ENCODE peak calls at places on chromosomes 2 and 18, in nine cellular contexts. Y is frontal cortex; V is GF-D8; A is psoas muscle; J is Calu3; D is GM04503; W is AG04450; N is T-helper 17 cell; T is activated T-cell treated with anti-CD3 and anti-CD28 coated beads, Interleukin-2, amount 50 U/mL, for 1 hour. E is an unnamed sample.

GRCh38 chr2:46512185-46512584 is 32.8 kb downstream of the TMEM247 start:
- DNase-seq in N (no peak), Y (no peak), D (no peak), T (no peak), A (no peak), W (no peak), J (no peak), V (no peak), E (no peak)

GRCh38 chr2:2639251-2640139 is 308.4 kb upstream of the MYT1L start:
- DNase-seq in V (no peak), T (no peak), W (no peak), N (no peak), J (no peak), A (no peak), Y (no peak), D (no peak), E (no peak)

GRCh38 chr2:33134764-33135560 is 188.2 kb downstream of the LTBP1 start:
- DNase-seq in D (no peak), A (no peak), T (no peak), Y (no peak), J (no peak), N (no peak), W (no peak), V (no peak), E (peak)

GRCh38 chr2:166032361-166032760 is 78.8 kb upstream of the TTC21B start:
- DNase-seq in A (no peak), Y (no peak), D (no peak), T (no peak), V (no peak), W (no peak), J (no peak), N (no peak), E (no peak)

GRCh38 chr2:28602751-28603639 is 107.1 kb downstream of the PLB1 start:
- DNase-seq in A (no peak), T (no peak), D (no peak), J (no peak), N (no peak), W (no peak), V (peak), Y (no peak), E (peak)

GRCh38 chr2:172284209-172284608 is 143.2 kb upstream of the ITGA6 start:
- DNase-seq in T (no peak), V (no peak), W (no peak), D (no peak), A (no peak), Y (no peak), J (no peak), N (no peak), E (no peak)

GRCh38 chr2:30236591-30237245 is 5.4 kb downstream of the LBH start:
- DNase-seq in J (no peak), T (no peak), V (no peak), A (no peak), W (no peak), D (no peak), Y (no peak), N (no peak), E (no peak)

GRCh38 chr2:132824716-132825115 is 154.7 kb upstream of the LYPD1 start:
- DNase-seq in D (no peak), W (no peak), V (no peak), T (no peak), N (no peak), J (no peak), A (no peak), Y (no peak), E (no peak)

GRCh38 chr2:235515821-235516220 is 22.0 kb downstream of the AGAP1 start:
- DNase-seq in J (no peak), A (no peak), W (no peak), T (no peak), D (no peak), Y (no peak), V (no peak), N (no peak), E (no peak)

GRCh38 chr2:128637481-128638155 is 318.9 kb upstream of the HS6ST1 start:
- DNase-seq in A (no peak), J (no peak), W (no peak), N (no peak), D (no peak), T (no peak), V (no peak), Y (no peak), E (no peak)

GRCh38 chr18:60891936-60892335 is 441.3 kb upstream of the CDH20 start:
- DNase-seq in N (no peak), V (no peak), W (no peak), D (no peak), A (no peak), T (no peak), Y (no peak), J (no peak), E (no peak)

GRCh38 chr2:215427585-215427984 is 8.3 kb downstream of the FN1 start:
- DNase-seq in N (no peak), Y (no peak), W (no peak), J (no peak), T (no peak), D (no peak), V (no peak), A (no peak), E (no peak)

GRCh38 chr18:55920063-55920462 is 332.1 kb upstream of the TCF4 start:
- DNase-seq in D (no peak), W (no peak), Y (no peak), V (no peak), J (no peak), A (no peak), T (no peak), N (no peak), E (no peak)

GRCh38 chr2:212494413-212495020 is 44.1 kb downstream of the ERBB4 start:
- DNase-seq in J (no peak), N (no peak), V (no peak), W (no peak), D (no peak), A (no peak), T (no peak), Y (no peak), E (no peak)

GRCh38 chr18:47545613-47546012 is 294.2 kb upstream of the SKOR2 start:
- DNase-seq in T (no peak), J (no peak), A (no peak), D (no peak), Y (no peak), V (no peak), W (no peak), N (no peak), E (no peak)

GRCh38 chr2:227671170-227671887 is 4.7 kb downstream of the SCYGR5 start:
- DNase-seq in N (no peak), J (no peak), A (no peak), D (no peak), Y (no peak), T (no peak), W (no peak), V (no peak), E (no peak)

GRCh38 chr2:241925277-241925676 is 55.7 kb downstream of the RTP5 start:
- DNase-seq in J (no peak), A (no peak), D (no peak), W (no peak), N (no peak), T (no peak), V (no peak), Y (no peak), E (no peak)

E was measured in endothelial cell of umbilical vein.